ENCODE peak calls at places on chromosomes 4 and X, in six cellular contexts. One of them, this sample, is unnamed.
A peak's percentile ranks its signal among the peaks of the same experiment; 100 is the strongest.

GRCh38 chr4:118350961-118351360 is 1.8 kb downstream of the PRSS12 start:
- DNase-seq in activated CD8-positive, alpha-beta memory T cell treated with anti-CD3 and anti-CD28 coated beads for 1 hour: no peak
- DNase-seq in AG08396: no peak
- DNase-seq in T-helper 22 cell: no peak
- DNase-seq in iris pigment epithelial cell: no peak
- DNase-seq in HS-27A: no peak
- DNase-seq in this sample: no peak

GRCh38 chrX:20060961-20061868 is 55.5 kb downstream of the MAP7D2 start:
- DNase-seq in activated CD8-positive, alpha-beta memory T cell treated with anti-CD3 and anti-CD28 coated beads for 1 hour: no peak
- DNase-seq in AG08396: no peak
- DNase-seq in T-helper 22 cell: no peak
- DNase-seq in iris pigment epithelial cell: no peak
- DNase-seq in HS-27A: no peak
- DNase-seq in this sample: no peak

GRCh38 chrX:104105863-104106262 is 6.5 kb upstream of the ZCCHC18 start:
- DNase-seq in activated CD8-positive, alpha-beta memory T cell treated with anti-CD3 and anti-CD28 coated beads for 1 hour: no peak
- DNase-seq in AG08396: no peak
- DNase-seq in T-helper 22 cell: no peak
- DNase-seq in iris pigment epithelial cell: no peak
- DNase-seq in HS-27A: no peak
- DNase-seq in this sample: no peak

GRCh38 chr4:8729408-8730149 is 137.0 kb downstream of the CPZ start:
- DNase-seq in activated CD8-positive, alpha-beta memory T cell treated with anti-CD3 and anti-CD28 coated beads for 1 hour: no peak
- DNase-seq in AG08396: no peak
- DNase-seq in T-helper 22 cell: no peak
- DNase-seq in iris pigment epithelial cell: no peak
- DNase-seq in HS-27A: no peak
- DNase-seq in this sample: no peak

GRCh38 chr4:107213410-107213809 is 177.3 kb upstream of the DKK2 start:
- DNase-seq in activated CD8-positive, alpha-beta memory T cell treated with anti-CD3 and anti-CD28 coated beads for 1 hour: no peak
- DNase-seq in AG08396: no peak
- DNase-seq in T-helper 22 cell: no peak
- DNase-seq in iris pigment epithelial cell: peak; percentile 18
- DNase-seq in HS-27A: no peak
- DNase-seq in this sample: no peak

GRCh38 chr4:1723131-1723801 is 1.9 kb downstream of the TACC3 start:
- DNase-seq in activated CD8-positive, alpha-beta memory T cell treated with anti-CD3 and anti-CD28 coated beads for 1 hour: no peak
- DNase-seq in AG08396: no peak
- DNase-seq in T-helper 22 cell: peak; percentile 41
- DNase-seq in iris pigment epithelial cell: no peak
- DNase-seq in HS-27A: no peak
- DNase-seq in this sample: no peak

GRCh38 chr4:123466080-123466785 is 69.6 kb downstream of the SPRY1 start:
- DNase-seq in activated CD8-positive, alpha-beta memory T cell treated with anti-CD3 and anti-CD28 coated beads for 1 hour: no peak
- DNase-seq in AG08396: no peak
- DNase-seq in T-helper 22 cell: no peak
- DNase-seq in iris pigment epithelial cell: no peak
- DNase-seq in HS-27A: no peak
- DNase-seq in this sample: no peak

GRCh38 chrX:108313662-108314061 is 124.6 kb downstream of the COL4A6 start:
- DNase-seq in activated CD8-positive, alpha-beta memory T cell treated with anti-CD3 and anti-CD28 coated beads for 1 hour: no peak
- DNase-seq in AG08396: peak; percentile 8
- DNase-seq in T-helper 22 cell: no peak
- DNase-seq in iris pigment epithelial cell: peak; percentile 70
- DNase-seq in HS-27A: no peak
- DNase-seq in this sample: no peak

GRCh38 chr4:1611501-1611870 is 72.6 kb downstream of the FAM53A start:
- DNase-seq in activated CD8-positive, alpha-beta memory T cell treated with anti-CD3 and anti-CD28 coated beads for 1 hour: no peak
- DNase-seq in AG08396: no peak
- DNase-seq in T-helper 22 cell: no peak
- DNase-seq in iris pigment epithelial cell: no peak
- DNase-seq in HS-27A: no peak
- DNase-seq in this sample: no peak

GRCh38 chr4:75916091-75916661 is 13.9 kb upstream of the PPEF2 start:
- DNase-seq in activated CD8-positive, alpha-beta memory T cell treated with anti-CD3 and anti-CD28 coated beads for 1 hour: no peak
- DNase-seq in AG08396: peak; percentile 67
- DNase-seq in T-helper 22 cell: no peak
- DNase-seq in iris pigment epithelial cell: peak; percentile 85
- DNase-seq in HS-27A: no peak
- DNase-seq in this sample: peak; percentile 71

GRCh38 chr4:6910960-6911874 is 1.6 kb downstream of the TBC1D14 start:
- DNase-seq in activated CD8-positive, alpha-beta memory T cell treated with anti-CD3 and anti-CD28 coated beads for 1 hour: no peak
- DNase-seq in AG08396: no peak
- DNase-seq in T-helper 22 cell: no peak
- DNase-seq in iris pigment epithelial cell: no peak
- DNase-seq in HS-27A: no peak
- DNase-seq in this sample: no peak

GRCh38 chrX:36116222-36116621 is 196.7 kb downstream of the CFAP47 start:
- DNase-seq in activated CD8-positive, alpha-beta memory T cell treated with anti-CD3 and anti-CD28 coated beads for 1 hour: no peak
- DNase-seq in AG08396: no peak
- DNase-seq in T-helper 22 cell: no peak
- DNase-seq in iris pigment epithelial cell: no peak
- DNase-seq in HS-27A: no peak
- DNase-seq in this sample: no peak

GRCh38 chr4:168604496-168605373 is 107.9 kb downstream of the PALLD start:
- DNase-seq in activated CD8-positive, alpha-beta memory T cell treated with anti-CD3 and anti-CD28 coated beads for 1 hour: no peak
- DNase-seq in AG08396: peak; percentile 53
- DNase-seq in T-helper 22 cell: no peak
- DNase-seq in iris pigment epithelial cell: peak; percentile 92
- DNase-seq in HS-27A: no peak
- DNase-seq in this sample: peak; percentile 93

GRCh38 chr4:7266525-7267292 is 74.4 kb downstream of the SORCS2 start:
- DNase-seq in activated CD8-positive, alpha-beta memory T cell treated with anti-CD3 and anti-CD28 coated beads for 1 hour: no peak
- DNase-seq in AG08396: peak; percentile 84
- DNase-seq in T-helper 22 cell: no peak
- DNase-seq in iris pigment epithelial cell: peak; percentile 91
- DNase-seq in HS-27A: peak; percentile 27
- DNase-seq in this sample: no peak

GRCh38 chrX:41526925-41527324 is 79.8 kb downstream of the NYX start:
- DNase-seq in activated CD8-positive, alpha-beta memory T cell treated with anti-CD3 and anti-CD28 coated beads for 1 hour: no peak
- DNase-seq in AG08396: no peak
- DNase-seq in T-helper 22 cell: no peak
- DNase-seq in iris pigment epithelial cell: peak; percentile 47
- DNase-seq in HS-27A: no peak
- DNase-seq in this sample: no peak

GRCh38 chr4:111943796-111944203 is 201.5 kb upstream of the FAM241A start:
- DNase-seq in activated CD8-positive, alpha-beta memory T cell treated with anti-CD3 and anti-CD28 coated beads for 1 hour: no peak
- DNase-seq in AG08396: peak; percentile 13
- DNase-seq in T-helper 22 cell: no peak
- DNase-seq in iris pigment epithelial cell: peak; percentile 42
- DNase-seq in HS-27A: no peak
- DNase-seq in this sample: peak; percentile 88

GRCh38 chr4:20260821-20261220 is 9.1 kb downstream of the SLIT2 start:
- DNase-seq in activated CD8-positive, alpha-beta memory T cell treated with anti-CD3 and anti-CD28 coated beads for 1 hour: no peak
- DNase-seq in AG08396: no peak
- DNase-seq in T-helper 22 cell: no peak
- DNase-seq in iris pigment epithelial cell: peak; percentile 47
- DNase-seq in HS-27A: no peak
- DNase-seq in this sample: no peak

GRCh38 chrX:135287266-135287823 is 21.9 kb upstream of the ETDC start:
- DNase-seq in activated CD8-positive, alpha-beta memory T cell treated with anti-CD3 and anti-CD28 coated beads for 1 hour: no peak
- DNase-seq in AG08396: no peak
- DNase-seq in T-helper 22 cell: no peak
- DNase-seq in iris pigment epithelial cell: no peak
- DNase-seq in HS-27A: no peak
- DNase-seq in this sample: no peak

GRCh38 chr4:114780205-114780604 is 181.6 kb downstream of the UGT8 start:
- DNase-seq in activated CD8-positive, alpha-beta memory T cell treated with anti-CD3 and anti-CD28 coated beads for 1 hour: no peak
- DNase-seq in AG08396: no peak
- DNase-seq in T-helper 22 cell: no peak
- DNase-seq in iris pigment epithelial cell: peak; percentile 15
- DNase-seq in HS-27A: no peak
- DNase-seq in this sample: peak; percentile 17

GRCh38 chr4:128570380-128570779 is 239.1 kb upstream of the JADE1 start:
- DNase-seq in activated CD8-positive, alpha-beta memory T cell treated with anti-CD3 and anti-CD28 coated beads for 1 hour: no peak
- DNase-seq in AG08396: peak; percentile 21
- DNase-seq in T-helper 22 cell: no peak
- DNase-seq in iris pigment epithelial cell: peak; percentile 75
- DNase-seq in HS-27A: no peak
- DNase-seq in this sample: no peak

GRCh38 chr4:156795727-156796126 is 175.9 kb downstream of the PDGFC start:
- DNase-seq in activated CD8-positive, alpha-beta memory T cell treated with anti-CD3 and anti-CD28 coated beads for 1 hour: no peak
- DNase-seq in AG08396: no peak
- DNase-seq in T-helper 22 cell: no peak
- DNase-seq in iris pigment epithelial cell: no peak
- DNase-seq in HS-27A: no peak
- DNase-seq in this sample: no peak

GRCh38 chr4:8048856-8049686 is 109.4 kb upstream of the AFAP1 start:
- DNase-seq in activated CD8-positive, alpha-beta memory T cell treated with anti-CD3 and anti-CD28 coated beads for 1 hour: no peak
- DNase-seq in AG08396: no peak
- DNase-seq in T-helper 22 cell: no peak
- DNase-seq in iris pigment epithelial cell: no peak
- DNase-seq in HS-27A: no peak
- DNase-seq in this sample: no peak

GRCh38 chr4:42673084-42673429 is 16.2 kb upstream of the ATP8A1 start:
- DNase-seq in activated CD8-positive, alpha-beta memory T cell treated with anti-CD3 and anti-CD28 coated beads for 1 hour: no peak
- DNase-seq in AG08396: peak; percentile 18
- DNase-seq in T-helper 22 cell: no peak
- DNase-seq in iris pigment epithelial cell: peak; percentile 7
- DNase-seq in HS-27A: no peak
- DNase-seq in this sample: no peak

GRCh38 chr4:158020734-158021346 is 152.0 kb downstream of the GASK1B start:
- DNase-seq in activated CD8-positive, alpha-beta memory T cell treated with anti-CD3 and anti-CD28 coated beads for 1 hour: no peak
- DNase-seq in AG08396: peak; percentile 13
- DNase-seq in T-helper 22 cell: no peak
- DNase-seq in iris pigment epithelial cell: peak; percentile 95
- DNase-seq in HS-27A: peak; percentile 75
- DNase-seq in this sample: peak; percentile 84

GRCh38 chrX:102746134-102746584 is 25.6 kb downstream of the GPRASP3 start:
- DNase-seq in activated CD8-positive, alpha-beta memory T cell treated with anti-CD3 and anti-CD28 coated beads for 1 hour: no peak
- DNase-seq in AG08396: peak; percentile 35
- DNase-seq in T-helper 22 cell: no peak
- DNase-seq in iris pigment epithelial cell: peak; percentile 31
- DNase-seq in HS-27A: no peak
- DNase-seq in this sample: no peak

GRCh38 chrX:54826598-54826997 is 19.1 kb downstream of the MAGED2 start:
- DNase-seq in activated CD8-positive, alpha-beta memory T cell treated with anti-CD3 and anti-CD28 coated beads for 1 hour: no peak
- DNase-seq in AG08396: no peak
- DNase-seq in T-helper 22 cell: no peak
- DNase-seq in iris pigment epithelial cell: no peak
- DNase-seq in HS-27A: no peak
- DNase-seq in this sample: no peak

GRCh38 chrX:40109288-40110008 is 11.7 kb upstream of the BCOR start:
- DNase-seq in activated CD8-positive, alpha-beta memory T cell treated with anti-CD3 and anti-CD28 coated beads for 1 hour: no peak
- DNase-seq in AG08396: peak; percentile 60
- DNase-seq in T-helper 22 cell: no peak
- DNase-seq in iris pigment epithelial cell: peak; percentile 56
- DNase-seq in HS-27A: no peak
- DNase-seq in this sample: no peak

GRCh38 chr4:1019726-1020470 is 8.5 kb downstream of the FGFRL1 start:
- DNase-seq in activated CD8-positive, alpha-beta memory T cell treated with anti-CD3 and anti-CD28 coated beads for 1 hour: no peak
- DNase-seq in AG08396: no peak
- DNase-seq in T-helper 22 cell: no peak
- DNase-seq in iris pigment epithelial cell: no peak
- DNase-seq in HS-27A: no peak
- DNase-seq in this sample: no peak

GRCh38 chr4:137432431-137432830 is 99.9 kb downstream of the PCDH18 start:
- DNase-seq in activated CD8-positive, alpha-beta memory T cell treated with anti-CD3 and anti-CD28 coated beads for 1 hour: no peak
- DNase-seq in AG08396: no peak
- DNase-seq in T-helper 22 cell: no peak
- DNase-seq in iris pigment epithelial cell: no peak
- DNase-seq in HS-27A: no peak
- DNase-seq in this sample: no peak

GRCh38 chr4:144451771-144452170 is 194.2 kb upstream of the HHIP start:
- DNase-seq in activated CD8-positive, alpha-beta memory T cell treated with anti-CD3 and anti-CD28 coated beads for 1 hour: no peak
- DNase-seq in AG08396: no peak
- DNase-seq in T-helper 22 cell: no peak
- DNase-seq in iris pigment epithelial cell: no peak
- DNase-seq in HS-27A: no peak
- DNase-seq in this sample: no peak

GRCh38 chr4:140153744-140154571 is at the start of gene MAML3:
- DNase-seq in activated CD8-positive, alpha-beta memory T cell treated with anti-CD3 and anti-CD28 coated beads for 1 hour: peak; percentile 68
- DNase-seq in AG08396: peak; percentile 85
- DNase-seq in T-helper 22 cell: peak; percentile 71
- DNase-seq in iris pigment epithelial cell: peak; percentile 99
- DNase-seq in HS-27A: peak; percentile 75
- DNase-seq in this sample: peak; percentile 63

GRCh38 chrX:39896951-39897740 is 200.6 kb downstream of the BCOR start:
- DNase-seq in activated CD8-positive, alpha-beta memory T cell treated with anti-CD3 and anti-CD28 coated beads for 1 hour: no peak
- DNase-seq in AG08396: peak; percentile 75
- DNase-seq in T-helper 22 cell: no peak
- DNase-seq in iris pigment epithelial cell: peak; percentile 51
- DNase-seq in HS-27A: no peak
- DNase-seq in this sample: no peak

This sample was measured in COLO829.